ENCODE peak calls at places on chromosomes 7 and 10, in six cellular contexts. S is left ventricle myocardium inferior, D is pancreas, C is astrocyte, X is OCI-LY7, M is dorsolateral prefrontal cortex. J is an unnamed sample.
A peak's percentile ranks its signal among the peaks of the same experiment; 100 is the strongest.

GRCh38 chr10:92891885-92892705 is 43.8 kb downstream of the EXOC6 start:
- DNase-seq in C (peak; percentile 80), M (no peak), D (peak; percentile 53), X (no peak), S (no peak), J (peak; percentile 86)

GRCh38 chr10:102400061-102400460 is 4.6 kb downstream of the NFKB2 start:
- DNase-seq in C (no peak), D (peak; percentile 52), S (no peak), M (no peak), X (no peak), J (no peak)

GRCh38 chr7:127824682-127825081 is 172.7 kb downstream of the SND1 start:
- DNase-seq in S (no peak), C (peak; percentile 53), D (no peak), X (no peak), M (no peak), J (no peak)

GRCh38 chr7:51133992-51134391 is 182.6 kb downstream of the COBL start:
- DNase-seq in D (no peak), M (no peak), C (no peak), S (no peak), X (no peak), J (no peak)

GRCh38 chr7:71459137-71459536 is 327.2 kb downstream of the GALNT17 start:
- DNase-seq in X (no peak), C (no peak), S (no peak), M (no peak), D (no peak), J (no peak)

GRCh38 chr10:84179059-84179710 is 5.6 kb downstream of the GPR15LG start:
- DNase-seq in X (peak; percentile 80), S (no peak), M (peak; percentile 80), C (peak; percentile 40), D (no peak), J (no peak)

GRCh38 chr7:134452991-134453473 is 5.9 kb downstream of the AKR1B1 start:
- DNase-seq in S (no peak), D (no peak), C (no peak), M (no peak), X (no peak), J (no peak)

GRCh38 chr7:143936087-143937009 is 1.3 kb downstream of the OR2F2 start:
- DNase-seq in C (peak; percentile 38), S (no peak), D (no peak), M (no peak), X (no peak), J (no peak)

GRCh38 chr10:110511734-110512449 is 14.2 kb downstream of the DUSP5 start:
- DNase-seq in S (no peak), X (no peak), C (peak; percentile 49), D (no peak), M (no peak), J (no peak)

GRCh38 chr7:115124409-115124939 is 202.6 kb downstream of the MDFIC start:
- DNase-seq in X (no peak), S (no peak), M (no peak), D (no peak), C (peak; percentile 16), J (no peak)

GRCh38 chr7:155512246-155512887 is 34.0 kb downstream of the CNPY1 start:
- DNase-seq in D (no peak), M (no peak), S (no peak), X (no peak), C (no peak), J (no peak)

GRCh38 chr10:61986357-61986756 is 84.9 kb downstream of the ARID5B start:
- DNase-seq in M (no peak), D (no peak), C (no peak), X (no peak), S (no peak), J (no peak)

GRCh38 chr10:95819620-95820329 is 63.8 kb downstream of the ENTPD1 start:
- DNase-seq in X (no peak), S (no peak), M (no peak), D (no peak), C (no peak), J (no peak)

GRCh38 chr10:99125879-99126278 is 109.8 kb downstream of the HPSE2 start:
- DNase-seq in M (no peak), X (no peak), C (no peak), D (no peak), S (no peak), J (no peak)

GRCh38 chr7:25731035-25731880 is 420.7 kb upstream of the NFE2L3 start:
- DNase-seq in X (no peak), D (no peak), M (no peak), S (no peak), C (no peak), J (no peak)

GRCh38 chr7:36236073-36236472 is 83.0 kb downstream of the EEPD1 start:
- DNase-seq in D (no peak), S (no peak), C (no peak), X (no peak), M (no peak), J (no peak)

GRCh38 chr7:101678713-101679112 is 49.6 kb upstream of the MYL10 start:
- DNase-seq in C (peak; percentile 81), S (no peak), M (no peak), X (no peak), D (no peak), J (no peak)

GRCh38 chr10:104267721-104268690 is 978 bp upstream of the GSTO2 start:
- DNase-seq in X (peak; percentile 4), C (no peak), D (no peak), M (no peak), S (no peak), J (no peak)

GRCh38 chr10:44301781-44302400 is 83.0 kb downstream of the CXCL12 start:
- DNase-seq in M (no peak), X (no peak), C (peak; percentile 34), D (no peak), S (no peak), J (no peak)

GRCh38 chr10:76492026-76492425 is 1060.6 kb downstream of the LRMDA start:
- DNase-seq in M (no peak), D (no peak), C (peak; percentile 100), S (no peak), X (no peak), J (no peak)

DNA sequence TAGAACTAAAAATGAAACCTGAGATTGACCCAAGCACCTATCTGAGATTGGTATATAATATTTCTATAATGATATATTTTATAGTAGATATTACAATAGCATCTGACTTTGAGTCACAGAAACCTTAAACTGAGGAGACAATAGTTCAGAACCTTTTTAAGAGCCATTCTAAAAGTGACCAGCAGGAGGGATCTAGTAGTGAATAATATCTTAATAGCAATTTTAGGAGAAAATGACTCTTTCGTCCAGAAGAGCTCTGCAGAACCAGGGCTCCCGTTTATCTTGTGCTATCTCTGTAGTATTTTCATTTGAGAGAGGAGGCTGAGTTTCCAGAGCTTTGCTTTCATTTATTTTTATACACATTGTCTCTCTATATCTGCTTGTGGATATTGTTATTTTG is 68.1 kb downstream of the PODXL start:
- DNase-seq in D (no peak), X (no peak), C (no peak), S (no peak), M (no peak), J (no peak)
- TF ChIP-seq CTCF in D (no peak), X (peak; percentile 39), C (peak; percentile 24), S (peak; percentile 50), M (peak; percentile 27), J (peak; percentile 37)

GRCh38 chr10:124655191-124656112 is 88.7 kb downstream of the FAM53B start:
- DNase-seq in S (no peak), M (no peak), D (no peak), C (no peak), X (no peak), J (no peak)
- TF ChIP-seq CTCF in S (no peak), M (no peak), D (no peak), C (no peak), X (no peak), J (no peak)

DNA sequence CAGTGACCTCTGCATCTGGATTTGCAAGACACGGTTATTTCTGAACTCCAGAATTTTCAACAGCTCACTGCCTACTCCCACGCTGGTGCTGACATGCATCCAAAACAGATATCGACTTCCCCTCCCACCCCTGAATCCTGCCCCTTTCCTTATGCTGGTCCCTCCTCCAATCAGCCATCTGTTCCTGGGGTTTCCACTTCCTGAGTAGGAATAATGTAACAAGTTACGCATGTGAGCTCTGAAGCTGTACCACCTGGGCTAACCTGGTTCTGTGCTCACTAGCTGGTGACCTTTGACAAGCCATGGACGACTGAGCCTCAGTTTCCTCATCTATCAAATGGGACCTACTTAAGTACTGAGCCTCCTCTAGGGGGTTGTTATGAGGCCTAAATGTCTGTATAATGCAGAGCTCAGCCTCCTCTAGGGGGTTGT is 1.7 kb upstream of the NCAPG2 start:
- DNase-seq in D (no peak), M (no peak), X (no peak), C (no peak), S (no peak), J (no peak)
- TF ChIP-seq CTCF in D (no peak), M (no peak), X (no peak), C (no peak), S (no peak), J (no peak)

GRCh38 chr10:24396396-24396795 is 187.5 kb downstream of the KIAA1217 start:
- DNase-seq in S (no peak), X (no peak), M (no peak), C (no peak), D (no peak), J (no peak)
- TF ChIP-seq CTCF in S (peak; percentile 21), X (no peak), M (no peak), C (no peak), D (no peak), J (no peak)

GRCh38 chr7:70042533-70042932 is 444.3 kb downstream of the AUTS2 start:
- DNase-seq in X (no peak), D (no peak), M (no peak), S (no peak), C (peak; percentile 49), J (no peak)
- TF ChIP-seq CTCF in X (peak; percentile 37), D (no peak), M (peak; percentile 50), S (peak; percentile 45), C (peak; percentile 15), J (peak; percentile 72)

DNA sequence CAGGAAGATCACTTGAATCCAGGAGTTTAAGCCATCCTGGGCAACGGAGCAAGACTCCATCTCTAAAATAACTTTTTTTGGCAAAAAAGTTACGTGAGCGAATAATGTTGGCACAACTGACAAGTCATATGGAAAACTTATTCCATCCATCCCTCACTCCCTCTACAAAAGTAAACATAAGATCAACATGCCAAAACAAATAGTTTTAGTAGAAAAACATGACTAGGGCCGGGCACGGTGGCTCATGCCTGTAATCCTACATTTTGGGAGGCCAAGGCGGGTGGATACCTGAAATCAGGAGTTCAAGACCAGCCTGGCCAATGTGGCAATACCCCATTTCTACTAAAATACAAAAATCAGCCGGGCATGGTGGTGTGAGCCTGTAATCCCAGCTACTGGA is 25.6 kb downstream of the SLC25A16 start:
- DNase-seq in D (no peak), S (no peak), M (no peak), C (no peak), X (no peak), J (peak; percentile 62)
- TF ChIP-seq CTCF in D (no peak), S (no peak), M (no peak), C (no peak), X (no peak), J (no peak)

J was measured in osteocyte.